ENCODE peak calls at places on chromosomes 3 and 15, in ten cellular contexts. O, K, B, T, H, I, P, C, L and V are unnamed samples.

GRCh38 chr3:184155644-184156521 is 706 bp downstream of the DVL3 start:
- DNase-seq in O (peak), T (peak), P (no peak), K (peak), L (no peak), I (peak), B (peak), H (peak), C (peak), V (peak)

GRCh38 chr15:29826908-29827307 is 4.6 kb upstream of the TJP1 start:
- DNase-seq in C (no peak), K (no peak), P (no peak), B (no peak), O (no peak), T (no peak), L (no peak), H (no peak), I (no peak), V (no peak)

GRCh38 chr3:43997788-43998373 is 243.8 kb upstream of the TOPAZ1 start:
- DNase-seq in C (peak), I (peak), K (peak), L (no peak), P (no peak), O (no peak), B (peak), T (no peak), H (peak), V (peak)

GRCh38 chr3:134362221-134362620 is 12.0 kb downstream of the AMOTL2 start:
- DNase-seq in C (no peak), B (no peak), O (no peak), I (no peak), L (no peak), P (no peak), K (no peak), T (no peak), H (no peak), V (no peak)

GRCh38 chr3:58924581-58924980 is 125.2 kb downstream of the CFAP20DC start:
- DNase-seq in K (no peak), P (no peak), H (no peak), I (no peak), C (peak), T (no peak), B (no peak), L (peak), O (no peak), V (no peak)

GRCh38 chr3:9078561-9079240 is 115.4 kb upstream of the RAD18 start:
- DNase-seq in P (no peak), B (no peak), K (peak), L (no peak), T (no peak), O (no peak), H (no peak), C (no peak), I (peak), V (no peak)

GRCh38 chr15:63677778-63678177 is 80.6 kb downstream of the FBXL22 start:
- DNase-seq in T (no peak), H (no peak), B (no peak), I (no peak), L (peak), P (no peak), K (no peak), C (no peak), O (peak), V (no peak)

GRCh38 chr15:98873441-98874218 is 134.0 kb downstream of the PGPEP1L start:
- DNase-seq in K (no peak), T (peak), H (no peak), P (no peak), L (peak), I (peak), C (peak), O (no peak), B (no peak), V (no peak)

GRCh38 chr3:30357897-30358296 is 248.5 kb upstream of the TGFBR2 start:
- DNase-seq in T (no peak), B (no peak), C (peak), I (no peak), H (no peak), P (no peak), O (no peak), L (no peak), K (no peak), V (no peak)

GRCh38 chr3:19147905-19148767 is at the start of gene KCNH8:
- DNase-seq in H (peak), B (peak), O (peak), T (no peak), K (peak), P (peak), L (peak), C (no peak), I (peak), V (peak)

GRCh38 chr15:73368301-73369072 is at the start of gene HCN4:
- DNase-seq in C (no peak), H (no peak), L (no peak), I (peak), K (peak), T (no peak), B (peak), O (no peak), P (no peak), V (peak)

GRCh38 chr3:140767536-140767935 is 89.7 kb downstream of the TRIM42 start:
- DNase-seq in H (no peak), L (no peak), P (no peak), T (no peak), O (no peak), B (no peak), K (no peak), C (no peak), I (no peak), V (no peak)

GRCh38 chr15:85702321-85703230 is 92.1 kb downstream of the KLHL25 start:
- DNase-seq in H (no peak), T (peak), O (no peak), K (peak), P (no peak), B (no peak), I (peak), C (peak), L (peak), V (no peak)

GRCh38 chr3:100538339-100538706 is 45.9 kb downstream of the TMEM45A start:
- DNase-seq in H (no peak), O (no peak), I (no peak), C (peak), L (peak), P (no peak), B (no peak), T (no peak), K (no peak), V (no peak)

GRCh38 chr3:135868801-135869200 is 96.7 kb upstream of the PPP2R3A start:
- DNase-seq in T (no peak), H (no peak), L (no peak), C (no peak), K (no peak), I (no peak), O (no peak), P (no peak), B (no peak), V (no peak)

GRCh38 chr15:55741592-55742497 is 1.1 kb downstream of the PRTG start:
- DNase-seq in K (peak), T (no peak), H (peak), I (peak), L (peak), P (no peak), B (peak), O (no peak), C (peak), V (no peak)

GRCh38 chr15:52137432-52138357 is 25.1 kb upstream of the BCL2L10 start:
- DNase-seq in K (no peak), B (no peak), C (no peak), O (peak), H (no peak), L (no peak), I (no peak), T (peak), P (no peak), V (no peak)

GRCh38 chr3:129555176-129555575 is 12.2 kb downstream of the H1-8 start:
- DNase-seq in O (no peak), L (no peak), T (no peak), H (no peak), K (no peak), B (no peak), I (no peak), C (no peak), P (no peak), V (no peak)

GRCh38 chr15:74976159-74976558 is 19.2 kb upstream of the SCAMP5 start:
- DNase-seq in O (no peak), B (no peak), C (no peak), H (no peak), K (no peak), P (no peak), I (no peak), L (no peak), T (no peak), V (no peak)
- TF ChIP-seq CTCF in O (no peak), B (no peak), C (no peak), H (peak), K (no peak), P (no peak), I (no peak), L (no peak), T (no peak), V (no peak)

GRCh38 chr3:22729981-22730380 is 473.1 kb upstream of the UBE2E2 start:
- DNase-seq in K (no peak), O (no peak), T (no peak), I (no peak), L (peak), B (no peak), C (peak), P (no peak), H (no peak), V (no peak)
- TF ChIP-seq CTCF in K (no peak), O (no peak), T (no peak), I (peak), L (peak), B (no peak), C (no peak), P (peak), H (peak), V (peak)

GRCh38 chr15:71801935-71802655 is 8.3 kb upstream of the NR2E3 start:
- DNase-seq in C (no peak), T (no peak), I (no peak), K (no peak), L (no peak), P (no peak), H (no peak), O (no peak), B (no peak), V (no peak)

GRCh38 chr15:71800835-71801745 is 9.3 kb upstream of the NR2E3 start:
- DNase-seq in I (peak), T (peak), P (peak), L (peak), B (peak), C (peak), K (peak), O (peak), H (peak), V (peak)

GRCh38 chr15:71804695-71805470 is 5.5 kb upstream of the NR2E3 start:
- DNase-seq in H (peak), P (no peak), C (no peak), K (no peak), I (no peak), T (no peak), O (no peak), B (no peak), L (no peak), V (no peak)

GRCh38 chr15:71804226-71804625 is 6.1 kb upstream of the NR2E3 start:
- DNase-seq in I (no peak), K (no peak), L (no peak), O (no peak), B (no peak), C (no peak), T (no peak), P (no peak), H (peak), V (no peak)

DNA sequence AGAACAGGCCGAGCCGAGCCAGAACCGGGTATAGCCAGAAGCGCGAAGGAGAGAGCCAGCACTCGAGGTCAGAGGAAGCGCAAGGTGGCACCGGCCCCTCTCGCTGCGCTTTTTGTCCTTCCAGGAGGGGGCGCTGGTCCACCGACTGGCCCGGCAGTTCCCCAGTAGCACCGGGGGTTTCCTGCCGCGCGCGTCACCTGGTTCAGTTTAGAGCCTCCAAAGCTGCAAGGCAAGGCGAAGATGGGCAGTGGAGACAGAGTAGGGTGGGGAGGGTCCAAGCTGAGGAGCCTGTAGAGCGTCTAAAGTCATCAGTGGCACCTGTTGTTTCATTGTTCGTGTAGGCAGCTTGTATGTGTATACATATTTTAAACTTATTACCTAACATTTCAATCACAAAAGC is 7.6 kb upstream of the NR2E3 start:
- DNase-seq in H (peak), P (peak), O (no peak), I (peak), C (no peak), L (no peak), B (no peak), T (peak), K (peak), V (no peak)
- TF ChIP-seq CTCF in H (peak), P (peak), O (no peak), I (peak), C (peak), L (peak), B (peak), T (peak), K (no peak), V (peak)

GRCh38 chr15:68372291-68372811 is 59.6 kb downstream of the ITGA11 start:
- DNase-seq in T (peak), B (peak), L (peak), I (peak), K (no peak), C (peak), H (no peak), P (peak), O (no peak), V (peak)
- TF ChIP-seq CTCF in T (peak), B (peak), L (peak), I (peak), K (no peak), C (peak), H (no peak), P (peak), O (no peak), V (peak)

DNA sequence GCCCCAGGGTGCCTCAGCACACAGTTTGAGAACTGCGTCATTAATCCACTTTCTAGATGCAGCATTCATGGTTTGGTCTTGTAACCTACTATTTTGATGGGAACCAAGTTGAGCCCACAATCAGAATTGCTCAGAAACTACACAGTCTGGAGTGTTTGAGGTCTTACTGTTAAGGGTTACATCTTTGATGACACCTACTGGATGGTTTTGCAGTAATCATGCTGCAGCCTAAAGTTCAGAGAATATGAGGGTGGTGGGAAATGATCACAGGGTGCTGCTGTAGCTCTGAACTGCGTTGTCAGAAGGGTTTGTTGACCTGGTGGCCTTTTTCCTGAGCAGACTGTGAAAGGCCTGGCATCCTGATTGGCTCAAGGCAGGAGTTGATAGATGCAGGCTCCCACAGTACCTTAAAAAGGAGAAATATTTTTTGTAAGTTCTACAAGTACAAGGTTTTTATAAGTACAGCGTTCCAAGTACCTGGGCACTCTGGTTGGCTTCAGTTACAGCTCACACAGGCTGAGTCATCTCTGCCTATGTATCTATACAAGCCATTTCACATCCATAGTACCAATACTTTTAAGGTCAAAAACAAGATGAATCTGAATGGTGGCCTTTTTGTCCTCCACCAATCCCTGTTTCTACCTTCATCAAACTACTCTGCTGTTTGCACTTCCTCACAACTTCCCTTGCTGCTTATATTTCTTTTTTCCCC is 60.5 kb upstream of the ACKR4 start:
- DNase-seq in P (no peak), B (no peak), O (no peak), K (no peak), I (no peak), T (peak), H (no peak), L (no peak), C (peak), V (no peak)
- TF ChIP-seq CTCF in P (no peak), B (no peak), O (no peak), K (no peak), I (no peak), T (no peak), H (no peak), L (no peak), C (no peak), V (no peak)

GRCh38 chr3:4332574-4332973 is 29.4 kb downstream of the SETMAR start:
- DNase-seq in O (no peak), C (no peak), P (no peak), T (no peak), H (no peak), K (no peak), B (no peak), I (no peak), L (no peak), V (no peak)

GRCh38 chr3:4335840-4336579 is 32.8 kb downstream of the SETMAR start:
- DNase-seq in H (no peak), O (no peak), P (no peak), T (no peak), L (no peak), I (no peak), B (no peak), K (no peak), C (no peak), V (no peak)

GRCh38 chr3:4332991-4333390 is 29.8 kb downstream of the SETMAR start:
- DNase-seq in H (no peak), K (no peak), L (no peak), O (no peak), B (no peak), I (no peak), C (no peak), P (no peak), T (no peak), V (no peak)

GRCh38 chr3:4332111-4332510 is 28.9 kb downstream of the SETMAR start:
- DNase-seq in L (no peak), O (no peak), H (no peak), B (no peak), T (no peak), P (no peak), I (no peak), K (no peak), C (no peak), V (no peak)

GRCh38 chr3:4334548-4334947 is 31.4 kb downstream of the SETMAR start:
- DNase-seq in K (no peak), T (no peak), O (no peak), P (no peak), I (no peak), C (no peak), B (no peak), H (no peak), L (no peak), V (no peak)
- TF ChIP-seq CTCF in K (no peak), T (no peak), O (no peak), P (peak), I (peak), C (peak), B (no peak), H (no peak), L (no peak), V (no peak)

GRCh38 chr15:50354838-50355611 is at the start of gene GABPB1:
- DNase-seq in P (peak), K (peak), H (peak), C (peak), T (peak), O (peak), L (peak), B (peak), I (peak), V (peak)
- TF ChIP-seq CTCF in P (no peak), K (no peak), H (no peak), C (no peak), T (no peak), O (no peak), L (no peak), B (no peak), I (no peak), V (no peak)

DNA sequence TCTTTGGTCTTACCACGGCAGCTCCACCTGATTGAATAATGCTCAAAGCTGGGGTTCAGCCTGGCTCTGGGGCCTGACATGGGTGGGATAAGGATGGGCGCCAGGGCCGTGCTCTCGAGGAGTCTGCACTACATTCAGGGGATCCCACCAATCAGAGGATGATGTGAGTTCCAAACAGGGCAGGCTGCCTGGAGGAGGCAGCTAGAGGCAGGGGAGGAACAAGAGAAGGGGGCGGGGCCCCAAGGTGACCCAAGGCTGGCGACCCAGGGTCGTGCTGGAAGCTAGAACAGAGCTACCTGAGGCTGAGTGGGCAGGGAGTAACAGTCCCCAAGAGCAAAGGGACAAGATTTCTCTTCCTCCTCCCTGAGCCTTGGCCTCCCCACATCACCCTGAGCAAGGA is 56.1 kb downstream of the PCSK6 start:
- DNase-seq in I (no peak), H (no peak), C (no peak), K (no peak), B (no peak), L (no peak), O (no peak), P (no peak), T (no peak), V (no peak)
- TF ChIP-seq CTCF in I (no peak), H (no peak), C (no peak), K (no peak), B (no peak), L (no peak), O (no peak), P (no peak), T (no peak), V (no peak)

GRCh38 chr3:5136211-5136610 is 14.1 kb downstream of the ARL8B start:
- DNase-seq in C (no peak), O (no peak), K (no peak), T (no peak), I (no peak), H (no peak), L (no peak), P (no peak), B (no peak), V (no peak)

GRCh38 chr3:5138214-5138981 is 16.3 kb downstream of the ARL8B start:
- DNase-seq in C (peak), I (no peak), T (no peak), O (no peak), L (no peak), H (no peak), K (no peak), B (no peak), P (no peak), V (no peak)

GRCh38 chr3:5133689-5134088 is 11.6 kb downstream of the ARL8B start:
- DNase-seq in P (no peak), C (no peak), H (no peak), K (no peak), B (no peak), I (no peak), O (no peak), L (no peak), T (no peak), V (no peak)

GRCh38 chr3:5140230-5140621 is 18.1 kb downstream of the ARL8B start:
- DNase-seq in T (no peak), B (no peak), C (no peak), H (no peak), L (no peak), P (no peak), O (no peak), I (no peak), K (no peak), V (no peak)

DNA sequence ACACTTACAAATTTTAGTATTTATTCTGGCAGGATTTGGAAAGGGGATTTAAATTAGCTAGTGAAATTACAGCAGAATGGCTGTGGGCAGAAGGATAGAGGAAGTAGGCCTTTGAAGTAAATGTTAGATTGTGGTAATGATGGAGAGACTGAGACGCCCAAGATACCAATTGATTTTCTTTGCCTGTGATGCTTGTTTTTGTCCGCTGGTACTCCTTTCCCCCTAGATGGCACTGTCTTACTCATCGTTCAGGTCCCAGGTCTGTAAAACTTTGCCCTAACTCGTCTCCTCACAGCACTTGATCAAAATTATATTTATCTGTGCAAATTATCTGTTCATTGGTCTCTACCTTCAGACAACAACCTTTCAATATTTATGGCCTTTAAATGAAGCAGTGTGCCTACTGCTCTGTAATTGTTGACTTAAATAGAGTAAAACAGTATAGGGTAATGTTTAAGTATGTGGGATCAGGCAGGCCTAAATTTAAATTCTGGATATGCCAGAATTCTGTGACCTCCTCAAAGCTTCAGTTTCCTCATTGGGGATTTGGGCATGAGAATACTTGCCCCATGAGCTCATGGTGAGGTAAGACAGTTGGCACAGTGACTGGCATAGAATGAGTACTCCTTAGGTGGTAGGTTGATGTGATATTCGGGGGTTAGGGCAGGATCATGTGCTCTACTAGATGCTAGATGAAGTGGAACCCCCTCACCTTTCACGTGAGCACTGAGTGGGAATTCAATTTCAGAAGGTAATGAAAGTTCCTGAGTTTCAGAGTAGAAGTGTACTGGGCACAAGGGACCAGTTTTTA is 14.7 kb downstream of the ARL8B start:
- DNase-seq in H (peak), L (peak), T (peak), O (no peak), I (peak), B (no peak), P (no peak), K (peak), C (peak), V (no peak)
- TF ChIP-seq CTCF in H (peak), L (peak), T (peak), O (no peak), I (peak), B (no peak), P (peak), K (no peak), C (peak), V (peak)